ENCODE peak calls at places on chromosome 2, in four cellular contexts. One of them, this sample, is unnamed.
A peak's percentile ranks its signal among the peaks of the same experiment; 100 is the strongest.

GRCh38 chr2:227614246-227614645 is 394 bp downstream of the SCYGR3 start:
- DNase-seq in NCI-H460: no peak
- DNase-seq in right cardiac atrium: no peak
- DNase-seq in RWPE2: no peak
- DNase-seq in this sample: no peak

GRCh38 chr2:149904352-149904751 is 316.8 kb upstream of the MMADHC start:
- DNase-seq in NCI-H460: no peak
- DNase-seq in right cardiac atrium: no peak
- DNase-seq in RWPE2: no peak
- DNase-seq in this sample: no peak

GRCh38 chr2:100731535-100731981 is 88.4 kb upstream of the NPAS2 start:
- DNase-seq in NCI-H460: peak; percentile 49
- DNase-seq in right cardiac atrium: no peak
- DNase-seq in RWPE2: no peak
- DNase-seq in this sample: no peak

GRCh38 chr2:183124957-183125255 is 663 bp downstream of the NUP35 start:
- DNase-seq in NCI-H460: no peak
- DNase-seq in right cardiac atrium: no peak
- DNase-seq in RWPE2: no peak
- DNase-seq in this sample: no peak

GRCh38 chr2:142286618-142287017 is 155.8 kb upstream of the LRP1B start:
- DNase-seq in NCI-H460: peak; percentile 12
- DNase-seq in right cardiac atrium: no peak
- DNase-seq in RWPE2: no peak
- DNase-seq in this sample: no peak

GRCh38 chr2:54504866-54505265 is 48.7 kb downstream of the SPTBN1 start:
- DNase-seq in NCI-H460: no peak
- DNase-seq in right cardiac atrium: no peak
- DNase-seq in RWPE2: no peak
- DNase-seq in this sample: no peak

GRCh38 chr2:74648009-74648443 is at the start of gene M1AP:
- DNase-seq in NCI-H460: no peak
- DNase-seq in right cardiac atrium: no peak
- DNase-seq in RWPE2: no peak
- DNase-seq in this sample: no peak

GRCh38 chr2:237207641-237208040 is 122.0 kb downstream of the COPS8 start:
- DNase-seq in NCI-H460: no peak
- DNase-seq in right cardiac atrium: peak; percentile 93
- DNase-seq in RWPE2: no peak
- DNase-seq in this sample: no peak

GRCh38 chr2:239780236-239780997 is 244.7 kb downstream of the NDUFA10 start:
- DNase-seq in NCI-H460: no peak
- DNase-seq in right cardiac atrium: no peak
- DNase-seq in RWPE2: no peak
- DNase-seq in this sample: peak; percentile 52

GRCh38 chr2:10387033-10387432 is 61.1 kb downstream of the ODC1 start:
- DNase-seq in NCI-H460: no peak
- DNase-seq in right cardiac atrium: no peak
- DNase-seq in RWPE2: no peak
- DNase-seq in this sample: no peak

GRCh38 chr2:228131833-228132232 is 49.7 kb downstream of the SPHKAP start:
- DNase-seq in NCI-H460: no peak
- DNase-seq in right cardiac atrium: no peak
- DNase-seq in RWPE2: no peak
- DNase-seq in this sample: no peak